ENCODE peak calls at places on chromosomes 5 and 9, in eight cellular contexts. U, R, Z, G, O, T, M and L are unnamed samples.

GRCh38 chr9:95379630-95380029 is 62.1 kb upstream of the FANCC start:
- DNase-seq in G (no peak), M (no peak), T (no peak), O (no peak), U (no peak), Z (no peak), R (no peak), L (no peak)

GRCh38 chr5:149731617-149732400 is 1.7 kb downstream of the PPARGC1B start:
- DNase-seq in O (peak), T (peak), U (peak), Z (peak), R (no peak), M (peak), G (peak), L (peak)

GRCh38 chr5:93941897-93942296 is 200.5 kb upstream of the POU5F2 start:
- DNase-seq in M (no peak), R (no peak), U (no peak), G (no peak), Z (no peak), T (no peak), O (no peak), L (no peak)

GRCh38 chr9:99253134-99253533 is 31.1 kb downstream of the SEC61B start:
- DNase-seq in T (no peak), M (no peak), U (no peak), G (no peak), O (no peak), R (no peak), Z (no peak), L (no peak)

GRCh38 chr9:94056442-94056974 is 27.8 kb upstream of the PTPDC1 start:
- DNase-seq in M (no peak), T (no peak), G (peak), Z (no peak), O (peak), U (no peak), R (no peak), L (peak)

GRCh38 chr9:34230556-34230955 is 51.7 kb downstream of the UBAP1 start:
- DNase-seq in R (no peak), G (no peak), T (no peak), O (no peak), U (no peak), Z (no peak), M (no peak), L (no peak)

GRCh38 chr5:13746026-13746425 is 198.5 kb downstream of the DNAH5 start:
- DNase-seq in M (no peak), R (no peak), Z (no peak), U (no peak), T (no peak), O (no peak), G (peak), L (no peak)

GRCh38 chr5:139698461-139699146 is 50.5 kb downstream of the CXXC5 start:
- DNase-seq in M (no peak), O (peak), Z (no peak), T (no peak), G (peak), U (peak), R (no peak), L (peak)

GRCh38 chr5:159395202-159395601 is 64.9 kb upstream of the IL12B start:
- DNase-seq in M (no peak), O (no peak), U (no peak), T (no peak), Z (no peak), R (no peak), G (no peak), L (no peak)

GRCh38 chr5:114419941-114420340 is 58.1 kb downstream of the KCNN2 start:
- DNase-seq in U (no peak), O (peak), Z (no peak), G (no peak), M (no peak), T (no peak), R (peak), L (no peak)

GRCh38 chr9:123261006-123261677 is 7.2 kb downstream of the STRBP start:
- DNase-seq in Z (no peak), M (no peak), T (no peak), U (no peak), O (no peak), G (no peak), R (no peak), L (no peak)

GRCh38 chr5:79999722-80000121 is 8.7 kb upstream of the MTX3 start:
- DNase-seq in G (no peak), T (no peak), Z (no peak), O (no peak), M (no peak), U (no peak), R (no peak), L (no peak)

GRCh38 chr9:74496819-74497749 is at the start of gene RORB:
- DNase-seq in T (no peak), G (peak), U (peak), M (peak), R (peak), O (peak), Z (peak), L (peak)

GRCh38 chr5:95621839-95622629 is 2.1 kb downstream of the GPR150 start:
- DNase-seq in Z (peak), R (no peak), M (no peak), O (no peak), G (no peak), U (no peak), T (no peak), L (no peak)